ENCODE peak calls at places on chromosomes 4 and X, in seven cellular contexts. F is IMR-90, O is mesendoderm, H is neuronal stem cell, L is mesenchymal stem cell, E is H9, A is H1. C is an unnamed sample.
A peak's percentile ranks its signal among the peaks of the same experiment; 100 is the strongest.

GRCh38 chr4:23889814-23890269 is at the start of gene PPARGC1A:
- DNase-seq in F (peak; percentile 50), O (peak; percentile 43), H (peak; percentile 35), L (peak; percentile 67), E (no peak), A (no peak), C (no peak)

GRCh38 chr4:52640808-52641595 is 18.1 kb downstream of the USP46 start:
- DNase-seq in F (peak; percentile 70), O (no peak), H (no peak), L (no peak), E (no peak), A (no peak), C (peak; percentile 73)

GRCh38 chr4:163607292-163607691 is 112.8 kb downstream of the TMA16 start:
- DNase-seq in F (no peak), O (no peak), H (no peak), L (no peak), E (no peak), A (no peak), C (no peak)

GRCh38 chr4:118086334-118086733 is 52.0 kb downstream of the NDST3 start:
- DNase-seq in F (peak; percentile 31), O (peak; percentile 80), H (no peak), L (peak; percentile 24), E (no peak), A (no peak), C (no peak)

GRCh38 chrX:78019586-78020483 is 50.4 kb upstream of the PGAM4 start:
- DNase-seq in F (no peak), O (no peak), H (no peak), L (no peak), E (no peak), A (no peak), C (peak; percentile 61)

GRCh38 chr4:41600243-41600642 is 62.3 kb downstream of the LIMCH1 start:
- DNase-seq in F (no peak), O (no peak), H (no peak), L (no peak), E (no peak), A (no peak), C (no peak)

GRCh38 chr4:37450309-37450708 is 205.8 kb downstream of the NWD2 start:
- DNase-seq in F (no peak), O (no peak), H (no peak), L (no peak), E (no peak), A (no peak), C (no peak)

GRCh38 chr4:113998531-113998930 is 19.1 kb upstream of the ARSJ start:
- DNase-seq in F (no peak), O (no peak), H (no peak), L (no peak), E (no peak), A (no peak), C (no peak)

GRCh38 chr4:121156822-121157769 is 7.0 kb downstream of the TNIP3 start:
- DNase-seq in F (peak; percentile 15), O (peak; percentile 77), H (peak; percentile 48), L (peak; percentile 54), E (peak; percentile 76), A (peak; percentile 19), C (peak; percentile 3)

GRCh38 chrX:112851806-112852205 is 11.2 kb upstream of the AMOT start:
- DNase-seq in F (peak; percentile 73), O (no peak), H (no peak), L (peak; percentile 87), E (no peak), A (no peak), C (no peak)

GRCh38 chrX:45240334-45240733 is 39.7 kb upstream of the DIPK2B start:
- DNase-seq in F (no peak), O (no peak), H (no peak), L (no peak), E (no peak), A (no peak), C (no peak)

GRCh38 chr4:128549636-128550035 is 259.9 kb upstream of the JADE1 start:
- DNase-seq in F (no peak), O (no peak), H (no peak), L (no peak), E (no peak), A (no peak), C (no peak)

GRCh38 chr4:4492161-4492847 is 49.5 kb downstream of the STX18 start:
- DNase-seq in F (peak; percentile 77), O (no peak), H (no peak), L (peak; percentile 63), E (no peak), A (no peak), C (no peak)

GRCh38 chr4:144574004-144574403 is 72.0 kb upstream of the HHIP start:
- DNase-seq in F (no peak), O (no peak), H (no peak), L (no peak), E (no peak), A (no peak), C (no peak)

GRCh38 chrX:47235691-47236103 is 2.9 kb downstream of the USP11 start:
- DNase-seq in F (peak; percentile 6), O (no peak), H (no peak), L (peak; percentile 86), E (no peak), A (no peak), C (no peak)

GRCh38 chr4:111323496-111323895 is 700.6 kb upstream of the PITX2 start:
- DNase-seq in F (peak; percentile 67), O (peak; percentile 61), H (no peak), L (peak; percentile 21), E (no peak), A (no peak), C (no peak)

GRCh38 chr4:187235456-187236170 is 512.0 kb upstream of the FAT1 start:
- DNase-seq in F (no peak), O (no peak), H (no peak), L (peak; percentile 2), E (no peak), A (no peak), C (no peak)

GRCh38 chr4:117164338-117164737 is 79.0 kb upstream of the TRAM1L1 start:
- DNase-seq in F (no peak), O (peak; percentile 25), H (no peak), L (no peak), E (no peak), A (no peak), C (no peak)

GRCh38 chr4:2441393-2442174 is 22.8 kb downstream of the CFAP99 start:
- DNase-seq in F (peak; percentile 41), O (peak; percentile 92), H (peak; percentile 54), L (peak; percentile 57), E (peak; percentile 95), A (peak; percentile 86), C (peak; percentile 70)

GRCh38 chrX:139803224-139803623 is 95.3 kb upstream of the MCF2 start:
- DNase-seq in F (no peak), O (peak; percentile 21), H (no peak), L (no peak), E (no peak), A (no peak), C (no peak)

DNA sequence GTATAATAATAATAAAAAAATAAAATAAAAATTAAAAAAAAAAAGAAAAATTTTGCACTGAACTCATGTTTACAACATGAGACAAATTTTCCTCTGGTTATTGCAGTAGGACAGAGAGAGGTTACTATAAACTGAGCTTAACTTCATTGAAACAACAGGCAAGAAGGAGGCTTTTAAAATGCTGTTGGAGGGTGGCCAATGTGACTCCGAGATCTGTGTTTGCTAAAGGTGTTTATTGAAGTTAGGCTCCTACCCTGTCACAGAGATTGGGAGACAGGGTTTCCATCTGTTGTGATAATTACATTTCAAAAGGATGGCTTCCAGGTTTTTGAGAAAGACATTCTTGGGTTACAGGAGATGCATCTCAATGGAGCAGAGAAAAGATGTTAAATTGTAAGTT is 370.5 kb upstream of the HS3ST1 start:
- DNase-seq in F (no peak), O (no peak), H (no peak), L (no peak), E (no peak), A (no peak), C (no peak)
- H3K23ac ChIP-seq in F (no peak overlapping the region), O (no peak overlapping the region), H (no peak overlapping the region), L (no peak overlapping the region), E (no peak overlapping the region), A (no peak overlapping the region), C (no peak overlapping the region)

DNA sequence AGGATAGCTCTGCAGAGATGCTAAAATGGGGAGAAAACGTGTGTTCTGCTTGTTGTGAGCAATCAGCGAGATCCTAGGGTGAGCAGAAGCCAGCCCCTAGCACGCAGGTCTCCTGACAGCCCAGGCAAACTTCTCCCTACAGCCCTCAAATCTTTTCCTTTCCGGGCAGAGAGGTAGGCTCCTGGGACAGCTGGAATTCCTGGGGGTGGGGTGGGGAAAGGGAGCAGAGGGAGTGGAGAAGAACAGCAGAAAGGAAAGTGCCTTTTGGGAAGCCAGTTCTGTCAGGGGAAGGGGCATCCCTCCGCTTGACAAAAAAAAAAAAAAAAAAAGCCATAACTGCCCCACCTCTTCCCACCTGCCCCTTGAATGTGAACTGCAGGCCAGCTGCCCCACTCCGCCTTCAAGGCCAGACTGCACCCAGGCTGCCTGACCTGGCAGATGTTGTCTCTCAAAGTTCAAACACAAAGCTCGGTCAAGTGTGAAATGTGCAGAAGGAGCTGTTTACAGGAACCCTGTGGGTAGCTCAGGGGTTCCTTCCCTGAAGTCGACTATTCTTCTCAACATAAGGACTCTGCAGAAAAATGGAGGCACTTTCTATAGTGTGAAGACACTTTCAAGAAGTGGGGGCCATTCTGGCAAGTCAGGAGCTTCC is 16.4 kb downstream of the FGD1 start:
- DNase-seq in F (no peak), O (peak; percentile 87), H (no peak), L (peak; percentile 19), E (peak; percentile 68), A (no peak), C (no peak)
- H3K4me2 ChIP-seq in F (no peak overlapping the region), O (no peak overlapping the region), H (no peak overlapping the region), L (no peak overlapping the region), E (no peak overlapping the region), A (peak overlapping the region; percentile 35), C (no peak overlapping the region)

GRCh38 chr4:74627516-74627915 is 166.8 kb downstream of the BTC start:
- DNase-seq in F (no peak), O (no peak), H (no peak), L (no peak), E (no peak), A (no peak), C (no peak)
- H2BK120ac ChIP-seq in F (no peak overlapping the region), O (no peak overlapping the region), H (no peak overlapping the region), L (no peak overlapping the region), E (no peak overlapping the region), A (no peak overlapping the region), C (no peak overlapping the region)

GRCh38 chrX:14875624-14876023 is 2.4 kb downstream of the MOSPD2 start:
- DNase-seq in F (no peak), O (no peak), H (no peak), L (no peak), E (no peak), A (no peak), C (no peak)
- H3K23ac ChIP-seq in F (no peak overlapping the region), O (no peak overlapping the region), H (no peak overlapping the region), L (no peak overlapping the region), E (no peak overlapping the region), A (no peak overlapping the region), C (no peak overlapping the region)

DNA sequence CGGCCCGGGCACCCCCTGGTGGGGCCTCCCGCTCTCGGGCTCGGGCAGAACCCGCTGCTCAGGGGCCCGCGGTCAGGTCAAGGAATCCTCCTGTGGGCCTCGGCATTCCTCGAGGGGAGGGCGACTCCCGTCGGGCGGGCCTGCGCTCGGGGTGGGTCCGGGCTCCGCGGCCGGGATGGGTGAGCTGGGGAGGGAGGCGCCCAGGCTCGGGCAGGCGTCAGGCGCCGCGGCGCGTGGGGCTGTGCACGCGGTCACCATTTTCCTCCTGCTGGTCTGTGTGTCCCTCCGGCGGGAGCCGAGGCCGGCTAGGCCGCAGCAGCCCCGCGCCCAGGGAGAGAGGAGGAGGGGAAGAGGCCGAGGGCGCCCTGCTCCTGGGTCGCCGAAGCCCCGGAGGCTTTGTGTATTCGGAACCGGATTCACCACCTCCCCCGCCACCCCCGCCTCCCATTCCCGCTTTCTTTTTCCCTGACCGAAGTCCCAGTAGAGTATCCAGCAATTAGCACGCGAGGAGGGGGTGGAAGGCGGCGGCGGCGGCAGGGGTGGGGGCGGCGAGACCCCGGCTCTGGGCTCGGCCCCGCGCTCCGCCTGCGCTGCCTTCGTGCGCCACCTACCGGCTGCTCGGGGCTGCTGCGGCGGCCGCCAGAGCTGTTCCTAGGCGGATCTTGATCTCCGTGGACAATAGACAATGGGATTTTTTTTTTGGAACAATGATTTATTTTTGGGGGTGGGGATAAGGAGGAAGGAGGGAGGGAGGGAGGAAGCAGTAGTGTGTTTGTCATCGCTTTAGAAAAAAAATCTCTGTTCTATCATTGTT is 99.0 kb upstream of the MAML3 start:
- DNase-seq in F (peak; percentile 56), O (peak; percentile 95), H (peak; percentile 79), L (peak; percentile 67), E (peak; percentile 81), A (no peak), C (peak; percentile 56)
- H3K4me2 ChIP-seq in F (peak overlapping the region; percentile 71), O (peak overlapping the region; percentile 33), H (peak overlapping the region; percentile 62), L (peak overlapping the region; percentile 76), E (peak overlapping the region; percentile 35), A (peak overlapping the region; percentile 74), C (peak overlapping the region; percentile 80)

C was measured in trophoblast cell.